ENCODE peak calls at places on chromosome 22, in five cellular contexts. F, X, N, T and I are unnamed samples.

GRCh38 chr22:33699176-33699575 is 221.1 kb downstream of the LARGE1 start:
- DNase-seq in N (no peak), T (no peak), X (no peak), F (no peak), I (no peak)

GRCh38 chr22:23840026-23840425 is 1.2 kb upstream of the DERL3 start:
- DNase-seq in X (no peak), T (no peak), F (no peak), N (no peak), I (no peak)

GRCh38 chr22:42172385-42173172 is 42.0 kb upstream of the CYP2D6 start:
- DNase-seq in X (no peak), F (no peak), N (no peak), T (no peak), I (no peak)

GRCh38 chr22:30806391-30806861 is 111.8 kb downstream of the OSBP2 start:
- DNase-seq in N (no peak), X (peak; percentile 43), F (no peak), T (peak; percentile 57), I (peak; percentile 53)

GRCh38 chr22:23053912-23054530 is 16.3 kb upstream of the GNAZ start:
- DNase-seq in T (no peak), F (peak; percentile 22), X (no peak), N (no peak), I (no peak)

GRCh38 chr22:24695958-24696511 is 78.5 kb downstream of the PIWIL3 start:
- DNase-seq in N (no peak), T (no peak), F (peak; percentile 85), X (peak; percentile 35), I (peak; percentile 50)

GRCh38 chr22:23077627-23078461 is 7.5 kb downstream of the GNAZ start:
- DNase-seq in X (no peak), N (peak; percentile 55), F (no peak), T (no peak), I (no peak)

GRCh38 chr22:39388261-39389011 is 11.1 kb upstream of the TAB1 start:
- DNase-seq in F (peak; percentile 93), X (peak; percentile 81), T (peak; percentile 48), N (peak; percentile 81), I (peak; percentile 84)

GRCh38 chr22:20131856-20132685 is 467 bp downstream of the ZDHHC8 start:
- DNase-seq in T (no peak), X (no peak), N (peak; percentile 57), F (no peak), I (no peak)

GRCh38 chr22:31281733-31282132 is 10.6 kb downstream of the PIK3IP1 start:
- DNase-seq in F (no peak), T (no peak), X (no peak), N (no peak), I (no peak)

GRCh38 chr22:29315286-29316195 is at the start of gene RASL10A:
- DNase-seq in X (no peak), F (peak; percentile 84), T (no peak), N (no peak), I (no peak)
- H3K4me3 ChIP-seq in X (no peak within 1 kb of the TSS), F (no peak within 1 kb of the TSS), T (peak within 1 kb of the TSS; percentile 42), N (no peak within 1 kb of the TSS), I (no peak within 1 kb of the TSS)

GRCh38 chr22:43848366-43849171 is 13.7 kb downstream of the SULT4A1 start:
- DNase-seq in T (peak; percentile 16), N (peak; percentile 48), X (no peak), F (peak; percentile 57), I (peak; percentile 36)
- TF ChIP-seq CTCF in T (peak; percentile 31), N (peak; percentile 60), X (peak; percentile 66), F (no peak), I (peak; percentile 50)

GRCh38 chr22:46748948-46749681 is 11.1 kb upstream of the CERK start:
- DNase-seq in F (peak; percentile 79), N (peak; percentile 52), T (no peak), X (no peak), I (peak; percentile 41)
- H3K4me3 ChIP-seq in F (no peak overlapping the region), N (no peak overlapping the region), T (no peak overlapping the region), X (no peak overlapping the region), I (no peak overlapping the region)

DNA sequence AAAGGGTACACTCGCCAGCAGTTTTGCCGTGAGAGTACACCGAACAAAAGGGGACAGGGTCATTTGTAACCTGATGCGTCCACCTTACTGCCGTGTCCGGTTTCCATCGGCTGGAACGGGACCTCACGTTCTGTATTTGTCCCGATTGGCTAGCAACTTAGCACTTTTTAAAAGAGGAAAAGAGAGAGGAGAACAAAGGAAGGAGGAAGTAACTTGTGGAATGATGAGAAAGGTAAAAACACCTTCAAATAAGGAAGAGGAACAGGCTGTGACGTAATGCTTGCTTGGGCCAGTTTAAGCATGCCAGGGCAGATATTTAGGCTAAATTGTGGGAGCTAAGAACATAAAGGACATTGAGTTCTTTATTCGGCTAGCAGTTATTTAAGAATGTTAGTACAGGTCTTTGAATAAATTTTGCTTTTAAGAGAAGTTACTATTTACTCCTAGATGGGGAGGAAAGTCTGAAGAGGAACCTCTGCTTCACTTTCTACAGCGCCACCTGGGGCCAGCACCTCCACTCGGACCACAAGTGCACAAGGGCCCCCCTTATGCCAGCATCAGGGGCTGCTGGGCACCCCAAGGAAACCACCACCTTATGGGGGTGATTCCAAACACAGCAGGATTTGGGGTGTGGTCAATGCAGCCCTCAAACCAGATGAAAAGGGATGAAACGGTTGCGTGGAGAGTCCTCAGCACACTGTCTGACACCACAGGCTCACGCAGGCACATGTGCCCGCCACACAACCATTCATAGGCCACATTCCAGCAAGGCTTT is 5.8 kb downstream of the ARSA start:
- DNase-seq in F (peak; percentile 62), X (no peak), T (no peak), N (no peak), I (no peak)
- TF ChIP-seq CTCF in F (no peak), X (peak; percentile 36), T (peak; percentile 34), N (peak; percentile 26), I (peak; percentile 13)

GRCh38 chr22:35839811-35840739 is 122.4 kb downstream of the APOL5 start:
- DNase-seq in N (peak; percentile 42), T (peak; percentile 97), X (peak; percentile 95), F (peak; percentile 95), I (peak; percentile 98)
- H3K4me3 ChIP-seq in N (no peak overlapping the region), T (peak overlapping the region; percentile 69), X (peak overlapping the region; percentile 72), F (peak overlapping the region; percentile 85), I (peak overlapping the region; percentile 74)

GRCh38 chr22:25953276-25953675 is 211.3 kb downstream of the MYO18B start:
- DNase-seq in N (no peak), T (no peak), F (no peak), X (no peak), I (no peak)
- TF ChIP-seq CTCF in N (no peak), T (no peak), F (no peak), X (no peak), I (no peak)